ENCODE peak calls at places on chromosomes 12 and 14, in eight cellular contexts. One of them, this sample, is unnamed.
A peak's percentile ranks its signal among the peaks of the same experiment; 100 is the strongest.

GRCh38 chr12:88172844-88173407 is 30.8 kb downstream of the TMTC3 start:
- DNase-seq in GM19239: no peak
- DNase-seq in endothelial cell: no peak
- DNase-seq in GM03348: no peak
- DNase-seq in OCI-LY7: no peak
- DNase-seq in iPS-NIHi11: no peak
- DNase-seq in stimulated activated CD4-positive, alpha-beta T cell treated with anti-CD3 and anti-CD28 coated beads, Interleukin-4, amount 100 ng/mL, for 24 hours: no peak
- DNase-seq in GM23248: peak; percentile 33
- DNase-seq in this sample: no peak

GRCh38 chr12:121898287-121898686 is 9.7 kb downstream of the PSMD9 start:
- DNase-seq in iPS-NIHi11: no peak
- DNase-seq in GM23248: no peak
- DNase-seq in GM03348: no peak
- DNase-seq in endothelial cell: no peak
- DNase-seq in OCI-LY7: no peak
- DNase-seq in stimulated activated CD4-positive, alpha-beta T cell treated with anti-CD3 and anti-CD28 coated beads, Interleukin-4, amount 100 ng/mL, for 24 hours: no peak
- DNase-seq in GM19239: no peak
- DNase-seq in this sample: no peak

GRCh38 chr12:96208801-96209534 is 14.8 kb downstream of the ELK3 start:
- DNase-seq in OCI-LY7: peak; percentile 92
- DNase-seq in iPS-NIHi11: no peak
- DNase-seq in stimulated activated CD4-positive, alpha-beta T cell treated with anti-CD3 and anti-CD28 coated beads, Interleukin-4, amount 100 ng/mL, for 24 hours: no peak
- DNase-seq in endothelial cell: no peak
- DNase-seq in GM23248: no peak
- DNase-seq in GM03348: no peak
- DNase-seq in GM19239: no peak
- DNase-seq in this sample: no peak

GRCh38 chr12:56256326-56256960 is 1.7 kb downstream of the ANKRD52 start:
- DNase-seq in OCI-LY7: no peak
- DNase-seq in GM03348: peak; percentile 52
- DNase-seq in GM23248: peak; percentile 82
- DNase-seq in GM19239: no peak
- DNase-seq in stimulated activated CD4-positive, alpha-beta T cell treated with anti-CD3 and anti-CD28 coated beads, Interleukin-4, amount 100 ng/mL, for 24 hours: no peak
- DNase-seq in endothelial cell: no peak
- DNase-seq in iPS-NIHi11: peak; percentile 59
- DNase-seq in this sample: no peak

GRCh38 chr14:77099425-77100167 is 1.5 kb downstream of the CIPC start:
- DNase-seq in stimulated activated CD4-positive, alpha-beta T cell treated with anti-CD3 and anti-CD28 coated beads, Interleukin-4, amount 100 ng/mL, for 24 hours: no peak
- DNase-seq in GM03348: peak; percentile 51
- DNase-seq in OCI-LY7: no peak
- DNase-seq in GM19239: no peak
- DNase-seq in endothelial cell: no peak
- DNase-seq in GM23248: peak; percentile 86
- DNase-seq in iPS-NIHi11: no peak
- DNase-seq in this sample: peak; percentile 73

GRCh38 chr12:113222730-113223531 is 1.7 kb downstream of the TPCN1 start:
- DNase-seq in OCI-LY7: peak; percentile 61
- DNase-seq in stimulated activated CD4-positive, alpha-beta T cell treated with anti-CD3 and anti-CD28 coated beads, Interleukin-4, amount 100 ng/mL, for 24 hours: no peak
- DNase-seq in endothelial cell: no peak
- DNase-seq in GM19239: no peak
- DNase-seq in GM23248: peak; percentile 84
- DNase-seq in iPS-NIHi11: no peak
- DNase-seq in GM03348: peak; percentile 67
- DNase-seq in this sample: peak; percentile 29

GRCh38 chr12:69045430-69045829 is 112.5 kb upstream of the CPM start:
- DNase-seq in OCI-LY7: no peak
- DNase-seq in GM23248: no peak
- DNase-seq in endothelial cell: no peak
- DNase-seq in GM19239: no peak
- DNase-seq in stimulated activated CD4-positive, alpha-beta T cell treated with anti-CD3 and anti-CD28 coated beads, Interleukin-4, amount 100 ng/mL, for 24 hours: no peak
- DNase-seq in GM03348: no peak
- DNase-seq in iPS-NIHi11: no peak
- DNase-seq in this sample: no peak

GRCh38 chr12:81615031-81615430 is 144.1 kb downstream of the PPFIA2 start:
- DNase-seq in GM19239: no peak
- DNase-seq in GM23248: no peak
- DNase-seq in OCI-LY7: no peak
- DNase-seq in endothelial cell: no peak
- DNase-seq in stimulated activated CD4-positive, alpha-beta T cell treated with anti-CD3 and anti-CD28 coated beads, Interleukin-4, amount 100 ng/mL, for 24 hours: no peak
- DNase-seq in iPS-NIHi11: no peak
- DNase-seq in GM03348: no peak
- DNase-seq in this sample: no peak

GRCh38 chr14:64040044-64040443 is 187.2 kb downstream of the SYNE2 start:
- DNase-seq in stimulated activated CD4-positive, alpha-beta T cell treated with anti-CD3 and anti-CD28 coated beads, Interleukin-4, amount 100 ng/mL, for 24 hours: no peak
- DNase-seq in OCI-LY7: no peak
- DNase-seq in GM23248: peak; percentile 9
- DNase-seq in endothelial cell: no peak
- DNase-seq in GM19239: no peak
- DNase-seq in iPS-NIHi11: no peak
- DNase-seq in GM03348: peak; percentile 41
- DNase-seq in this sample: no peak

GRCh38 chr14:23055621-23056256 is 1.6 kb downstream of the CDH24 start:
- DNase-seq in GM19239: no peak
- DNase-seq in endothelial cell: no peak
- DNase-seq in GM23248: peak; percentile 53
- DNase-seq in iPS-NIHi11: no peak
- DNase-seq in stimulated activated CD4-positive, alpha-beta T cell treated with anti-CD3 and anti-CD28 coated beads, Interleukin-4, amount 100 ng/mL, for 24 hours: no peak
- DNase-seq in GM03348: peak; percentile 47
- DNase-seq in OCI-LY7: no peak
- DNase-seq in this sample: no peak

GRCh38 chr12:236445-236844 is 22.5 kb upstream of the SLC6A12 start:
- DNase-seq in GM19239: no peak
- DNase-seq in endothelial cell: no peak
- DNase-seq in GM03348: no peak
- DNase-seq in GM23248: no peak
- DNase-seq in OCI-LY7: no peak
- DNase-seq in stimulated activated CD4-positive, alpha-beta T cell treated with anti-CD3 and anti-CD28 coated beads, Interleukin-4, amount 100 ng/mL, for 24 hours: no peak
- DNase-seq in iPS-NIHi11: no peak
- DNase-seq in this sample: no peak

GRCh38 chr12:68253504-68253903 is at the start of gene IL22:
- DNase-seq in OCI-LY7: no peak
- DNase-seq in endothelial cell: no peak
- DNase-seq in GM23248: no peak
- DNase-seq in GM03348: no peak
- DNase-seq in GM19239: no peak
- DNase-seq in stimulated activated CD4-positive, alpha-beta T cell treated with anti-CD3 and anti-CD28 coated beads, Interleukin-4, amount 100 ng/mL, for 24 hours: no peak
- DNase-seq in iPS-NIHi11: no peak
- DNase-seq in this sample: no peak

GRCh38 chr12:54917001-54917488 is 62.7 kb downstream of the MUCL1 start:
- DNase-seq in iPS-NIHi11: no peak
- DNase-seq in GM19239: no peak
- DNase-seq in GM23248: no peak
- DNase-seq in OCI-LY7: no peak
- DNase-seq in GM03348: no peak
- DNase-seq in endothelial cell: no peak
- DNase-seq in stimulated activated CD4-positive, alpha-beta T cell treated with anti-CD3 and anti-CD28 coated beads, Interleukin-4, amount 100 ng/mL, for 24 hours: no peak
- DNase-seq in this sample: no peak

GRCh38 chr14:57751400-57751799 is 114.5 kb downstream of the SLC35F4 start:
- DNase-seq in OCI-LY7: no peak
- DNase-seq in iPS-NIHi11: no peak
- DNase-seq in endothelial cell: no peak
- DNase-seq in GM03348: no peak
- DNase-seq in stimulated activated CD4-positive, alpha-beta T cell treated with anti-CD3 and anti-CD28 coated beads, Interleukin-4, amount 100 ng/mL, for 24 hours: no peak
- DNase-seq in GM19239: no peak
- DNase-seq in GM23248: no peak
- DNase-seq in this sample: no peak

GRCh38 chr12:92096346-92097136 is 49.1 kb downstream of the BTG1 start:
- DNase-seq in GM23248: no peak
- DNase-seq in GM03348: no peak
- DNase-seq in OCI-LY7: no peak
- DNase-seq in endothelial cell: no peak
- DNase-seq in GM19239: no peak
- DNase-seq in stimulated activated CD4-positive, alpha-beta T cell treated with anti-CD3 and anti-CD28 coated beads, Interleukin-4, amount 100 ng/mL, for 24 hours: peak; percentile 19
- DNase-seq in iPS-NIHi11: no peak
- DNase-seq in this sample: no peak

GRCh38 chr12:109718390-109718789 is 4.8 kb downstream of the FAM222A start:
- DNase-seq in stimulated activated CD4-positive, alpha-beta T cell treated with anti-CD3 and anti-CD28 coated beads, Interleukin-4, amount 100 ng/mL, for 24 hours: no peak
- DNase-seq in GM03348: no peak
- DNase-seq in GM23248: no peak
- DNase-seq in GM19239: no peak
- DNase-seq in endothelial cell: no peak
- DNase-seq in OCI-LY7: no peak
- DNase-seq in iPS-NIHi11: peak; percentile 53
- DNase-seq in this sample: no peak

GRCh38 chr12:128982933-128983332 is 129.7 kb downstream of the GLT1D1 start:
- DNase-seq in iPS-NIHi11: no peak
- DNase-seq in stimulated activated CD4-positive, alpha-beta T cell treated with anti-CD3 and anti-CD28 coated beads, Interleukin-4, amount 100 ng/mL, for 24 hours: no peak
- DNase-seq in GM03348: no peak
- DNase-seq in GM19239: no peak
- DNase-seq in GM23248: no peak
- DNase-seq in OCI-LY7: no peak
- DNase-seq in endothelial cell: no peak
- DNase-seq in this sample: no peak

GRCh38 chr12:14024589-14024988 is 43.2 kb upstream of the GRIN2B start:
- DNase-seq in OCI-LY7: no peak
- DNase-seq in GM23248: no peak
- DNase-seq in endothelial cell: no peak
- DNase-seq in stimulated activated CD4-positive, alpha-beta T cell treated with anti-CD3 and anti-CD28 coated beads, Interleukin-4, amount 100 ng/mL, for 24 hours: no peak
- DNase-seq in iPS-NIHi11: no peak
- DNase-seq in GM03348: no peak
- DNase-seq in GM19239: no peak
- DNase-seq in this sample: no peak

GRCh38 chr12:131408484-131408883 is 302.4 kb upstream of the SFSWAP start:
- DNase-seq in stimulated activated CD4-positive, alpha-beta T cell treated with anti-CD3 and anti-CD28 coated beads, Interleukin-4, amount 100 ng/mL, for 24 hours: no peak
- DNase-seq in GM19239: no peak
- DNase-seq in iPS-NIHi11: no peak
- DNase-seq in GM23248: no peak
- DNase-seq in OCI-LY7: no peak
- DNase-seq in endothelial cell: no peak
- DNase-seq in GM03348: no peak
- DNase-seq in this sample: no peak

GRCh38 chr12:94875525-94875924 is 128.0 kb downstream of the NDUFA12 start:
- DNase-seq in iPS-NIHi11: peak; percentile 48
- DNase-seq in endothelial cell: peak; percentile 29
- DNase-seq in GM19239: peak; percentile 48
- DNase-seq in GM23248: no peak
- DNase-seq in GM03348: no peak
- DNase-seq in OCI-LY7: peak; percentile 87
- DNase-seq in stimulated activated CD4-positive, alpha-beta T cell treated with anti-CD3 and anti-CD28 coated beads, Interleukin-4, amount 100 ng/mL, for 24 hours: no peak
- DNase-seq in this sample: no peak

GRCh38 chr14:101733211-101733610 is 28.3 kb upstream of the PPP2R5C start:
- DNase-seq in stimulated activated CD4-positive, alpha-beta T cell treated with anti-CD3 and anti-CD28 coated beads, Interleukin-4, amount 100 ng/mL, for 24 hours: no peak
- DNase-seq in iPS-NIHi11: no peak
- DNase-seq in GM23248: peak; percentile 63
- DNase-seq in GM03348: no peak
- DNase-seq in GM19239: no peak
- DNase-seq in OCI-LY7: no peak
- DNase-seq in endothelial cell: no peak
- DNase-seq in this sample: peak; percentile 70

GRCh38 chr14:97703006-97703760 is 906.0 kb downstream of the VRK1 start:
- DNase-seq in iPS-NIHi11: no peak
- DNase-seq in endothelial cell: no peak
- DNase-seq in stimulated activated CD4-positive, alpha-beta T cell treated with anti-CD3 and anti-CD28 coated beads, Interleukin-4, amount 100 ng/mL, for 24 hours: peak; percentile 8
- DNase-seq in GM03348: no peak
- DNase-seq in GM19239: no peak
- DNase-seq in GM23248: no peak
- DNase-seq in OCI-LY7: no peak
- DNase-seq in this sample: no peak

GRCh38 chr12:66426696-66427095 is 124.4 kb downstream of the HELB start:
- DNase-seq in OCI-LY7: no peak
- DNase-seq in GM03348: no peak
- DNase-seq in GM19239: no peak
- DNase-seq in GM23248: no peak
- DNase-seq in iPS-NIHi11: no peak
- DNase-seq in stimulated activated CD4-positive, alpha-beta T cell treated with anti-CD3 and anti-CD28 coated beads, Interleukin-4, amount 100 ng/mL, for 24 hours: no peak
- DNase-seq in endothelial cell: no peak
- DNase-seq in this sample: no peak

GRCh38 chr12:65668981-65669695 is 155.1 kb upstream of the HMGA2 start:
- DNase-seq in GM23248: peak; percentile 24
- DNase-seq in stimulated activated CD4-positive, alpha-beta T cell treated with anti-CD3 and anti-CD28 coated beads, Interleukin-4, amount 100 ng/mL, for 24 hours: no peak
- DNase-seq in GM03348: no peak
- DNase-seq in endothelial cell: no peak
- DNase-seq in iPS-NIHi11: no peak
- DNase-seq in OCI-LY7: no peak
- DNase-seq in GM19239: no peak
- DNase-seq in this sample: no peak